ENCODE peak calls at places on chromosome 12, in seven cellular contexts. G is MCF 10A, Q is HFFc6, A is activated gamma-delta T cell, U is psoas muscle, P is type B pancreatic cell, M is RWPE1. O is an unnamed sample.

GRCh38 chr12:68185598-68185997 is 26.1 kb upstream of the IFNG start:
- DNase-seq in Q (no peak), P (no peak), U (no peak), M (no peak), G (no peak), A (no peak), O (no peak)

GRCh38 chr12:95248604-95249355 is 31.2 kb downstream of the VEZT start:
- DNase-seq in G (no peak), U (no peak), P (no peak), A (no peak), Q (no peak), M (no peak), O (no peak)

GRCh38 chr12:109892748-109893147 is 7.3 kb upstream of the TCHP start:
- DNase-seq in P (no peak), G (no peak), U (no peak), A (no peak), M (no peak), Q (no peak), O (no peak)

GRCh38 chr12:16467304-16467703 is 119.9 kb downstream of the MGST1 start:
- DNase-seq in M (no peak), Q (no peak), P (no peak), U (no peak), A (no peak), G (no peak), O (no peak)

GRCh38 chr12:126554599-126554998 is 1489.4 kb downstream of the AACS start:
- DNase-seq in U (no peak), Q (no peak), M (no peak), A (no peak), G (no peak), P (no peak), O (no peak)

GRCh38 chr12:56955631-56956256 is 1.7 kb downstream of the RDH16 start:
- DNase-seq in G (peak), A (no peak), U (no peak), P (no peak), M (no peak), Q (no peak), O (peak)

GRCh38 chr12:1630081-1630826 is 1.2 kb downstream of the WNT5B start:
- DNase-seq in G (peak), Q (no peak), U (peak), M (no peak), P (no peak), A (no peak), O (peak)

GRCh38 chr12:109999983-110000505 is 814 bp downstream of the ANKRD13A start:
- DNase-seq in Q (no peak), A (no peak), G (peak), M (no peak), U (no peak), P (no peak), O (peak)

GRCh38 chr12:54054442-54055332 is 1.1 kb downstream of the HOXC4 start:
- DNase-seq in P (no peak), U (no peak), M (no peak), Q (no peak), G (no peak), A (no peak), O (no peak)

GRCh38 chr12:42819801-42820200 is 230.3 kb upstream of the PRICKLE1 start:
- DNase-seq in M (no peak), U (no peak), Q (no peak), A (no peak), P (no peak), G (no peak), O (no peak)

GRCh38 chr12:67648306-67649164 is at the start of gene DYRK2:
- DNase-seq in A (peak), P (peak), U (peak), Q (peak), M (peak), G (peak), O (peak)

GRCh38 chr12:56616924-56617323 is 13.2 kb downstream of the BAZ2A start:
- DNase-seq in Q (no peak), M (no peak), P (no peak), A (no peak), U (no peak), G (no peak), O (no peak)

GRCh38 chr12:61504396-61505115 is 755.6 kb upstream of the USP15 start:
- DNase-seq in U (no peak), Q (no peak), A (no peak), M (no peak), G (no peak), P (no peak), O (peak)

GRCh38 chr12:25775968-25776367 is 182.5 kb upstream of the RASSF8 start:
- DNase-seq in Q (peak), U (no peak), P (no peak), A (no peak), G (no peak), M (no peak), O (peak)

GRCh38 chr12:4293299-4293941 is 19.9 kb downstream of the CCND2 start:
- DNase-seq in M (no peak), A (no peak), Q (no peak), G (no peak), U (no peak), P (no peak), O (no peak)

GRCh38 chr12:15044461-15044860 is 71.6 kb downstream of the PDE6H start:
- DNase-seq in U (no peak), A (no peak), M (no peak), P (no peak), Q (no peak), G (peak), O (no peak)

GRCh38 chr12:42504049-42504448 is 85.5 kb downstream of the PRICKLE1 start:
- DNase-seq in M (no peak), Q (no peak), U (no peak), P (no peak), A (no peak), G (peak), O (peak)

GRCh38 chr12:27493260-27493935 is 30.6 kb upstream of the PPFIBP1 start:
- DNase-seq in M (peak), A (no peak), Q (peak), P (no peak), U (no peak), G (no peak), O (peak)

GRCh38 chr12:119225454-119225853 is 46.7 kb downstream of the HSPB8 start:
- DNase-seq in Q (no peak), P (no peak), M (no peak), A (no peak), G (no peak), U (no peak), O (no peak)

GRCh38 chr12:88558341-88558867 is 21.9 kb downstream of the KITLG start:
- DNase-seq in U (no peak), A (no peak), M (no peak), Q (no peak), G (no peak), P (no peak), O (no peak)

GRCh38 chr12:11746024-11746771 is 96.7 kb downstream of the ETV6 start:
- DNase-seq in U (no peak), G (peak), M (peak), A (no peak), Q (peak), P (no peak), O (peak)

GRCh38 chr12:107669946-107670345 is 15.7 kb upstream of the PWP1 start:
- DNase-seq in Q (no peak), G (no peak), A (no peak), U (no peak), P (no peak), M (no peak), O (no peak)

GRCh38 chr12:113185180-113186032 is at the start of the genes DDX54 and RITA1:
- DNase-seq in M (peak), U (peak), P (peak), Q (peak), G (peak), A (peak), O (peak)

GRCh38 chr12:47909839-47910465 is 5.2 kb upstream of the VDR start:
- DNase-seq in G (peak), U (no peak), A (no peak), M (no peak), Q (no peak), P (no peak), O (peak)

GRCh38 chr12:124679533-124680371 is 112.3 kb upstream of the NCOR2 start:
- DNase-seq in P (no peak), Q (no peak), M (no peak), A (no peak), U (peak), G (no peak), O (no peak)

GRCh38 chr12:57242691-57243454 is 8.1 kb downstream of the STAC3 start:
- DNase-seq in U (peak), Q (no peak), A (peak), P (peak), G (peak), M (peak), O (peak)

GRCh38 chr12:132194056-132194455 is 49.8 kb downstream of the NOC4L start:
- DNase-seq in G (no peak), M (no peak), A (no peak), Q (no peak), U (no peak), P (no peak), O (no peak)

GRCh38 chr12:95633049-95633545 is 81.8 kb upstream of the USP44 start:
- DNase-seq in M (peak), U (no peak), A (no peak), P (no peak), G (peak), Q (peak), O (peak)

GRCh38 chr12:6824962-6825381 is 3.2 kb upstream of the P3H3 start:
- DNase-seq in P (no peak), G (peak), M (no peak), Q (no peak), A (no peak), U (no peak), O (peak)

GRCh38 chr12:49880756-49881390 is 22.8 kb downstream of the FAIM2 start:
- DNase-seq in A (no peak), U (peak), P (no peak), Q (no peak), G (no peak), M (no peak), O (no peak)